ENCODE peak calls at places on chromosomes 5 and 9, in four cellular contexts. One of them, this sample, is unnamed.

GRCh38 chr9:126979461-126979860 is 64.9 kb downstream of the RALGPS1 start:
- DNase-seq in GM12878: no peak
- DNase-seq in GM12891: no peak
- DNase-seq in HL-60: no peak
- DNase-seq in this sample: no peak

GRCh38 chr5:101929628-101930027 is 366.5 kb downstream of the SLCO4C1 start:
- DNase-seq in HL-60: no peak
- DNase-seq in GM12891: no peak
- DNase-seq in GM12878: no peak
- DNase-seq in this sample: no peak

GRCh38 chr5:135887881-135888614 is 7.6 kb downstream of the IL9 start:
- DNase-seq in HL-60: no peak
- DNase-seq in GM12891: no peak
- DNase-seq in GM12878: no peak
- DNase-seq in this sample: peak

GRCh38 chr9:96556701-96557461 is 62.8 kb downstream of the CDC14B start:
- DNase-seq in GM12878: no peak
- DNase-seq in GM12891: no peak
- DNase-seq in HL-60: no peak
- DNase-seq in this sample: no peak

GRCh38 chr9:127980056-127980705 is 608 bp downstream of the EEIG1 start:
- DNase-seq in HL-60: no peak
- DNase-seq in GM12891: no peak
- DNase-seq in GM12878: no peak
- DNase-seq in this sample: peak

GRCh38 chr9:86767373-86767772 is 179.9 kb downstream of the GAS1 start:
- DNase-seq in GM12891: no peak
- DNase-seq in GM12878: no peak
- DNase-seq in HL-60: no peak
- DNase-seq in this sample: no peak

GRCh38 chr9:123997665-123998277 is 13.8 kb upstream of the LHX2 start:
- DNase-seq in HL-60: peak
- DNase-seq in GM12878: peak
- DNase-seq in GM12891: no peak
- DNase-seq in this sample: no peak

GRCh38 chr5:66498791-66499207 is 97.4 kb upstream of the MAST4 start:
- DNase-seq in HL-60: no peak
- DNase-seq in GM12878: no peak
- DNase-seq in GM12891: no peak
- DNase-seq in this sample: peak

GRCh38 chr9:90999425-91000397 is 198.1 kb downstream of the SYK start:
- DNase-seq in GM12891: no peak
- DNase-seq in HL-60: no peak
- DNase-seq in GM12878: no peak
- DNase-seq in this sample: no peak

GRCh38 chr5:73797142-73797530 is 171.1 kb downstream of the ARHGEF28 start:
- DNase-seq in GM12891: no peak
- DNase-seq in GM12878: no peak
- DNase-seq in HL-60: no peak
- DNase-seq in this sample: no peak

GRCh38 chr5:66989781-66990180 is 206.8 kb downstream of the CD180 start:
- DNase-seq in GM12891: no peak
- DNase-seq in HL-60: no peak
- DNase-seq in GM12878: no peak
- DNase-seq in this sample: no peak

GRCh38 chr9:136342191-136343120 is 15.1 kb downstream of the GPSM1 start:
- DNase-seq in GM12878: peak
- DNase-seq in GM12891: peak
- DNase-seq in HL-60: peak
- DNase-seq in this sample: peak

GRCh38 chr5:141149812-141150211 is at the start of gene PCDHB6:
- DNase-seq in HL-60: no peak
- DNase-seq in GM12891: no peak
- DNase-seq in GM12878: no peak
- DNase-seq in this sample: peak

GRCh38 chr5:73709536-73710129 is 83.6 kb downstream of the ARHGEF28 start:
- DNase-seq in HL-60: no peak
- DNase-seq in GM12878: no peak
- DNase-seq in GM12891: no peak
- DNase-seq in this sample: no peak

GRCh38 chr5:28328691-28329090 is 1290.3 kb upstream of the CDH9 start:
- DNase-seq in GM12891: no peak
- DNase-seq in HL-60: no peak
- DNase-seq in GM12878: no peak
- DNase-seq in this sample: no peak

GRCh38 chr5:16712600-16712999 is 95.8 kb upstream of the RETREG1 start:
- DNase-seq in HL-60: no peak
- DNase-seq in GM12878: no peak
- DNase-seq in GM12891: no peak
- DNase-seq in this sample: no peak

GRCh38 chr5:149387081-149387611 is 8.1 kb upstream of the IL17B start:
- DNase-seq in GM12878: no peak
- DNase-seq in GM12891: no peak
- DNase-seq in HL-60: no peak
- DNase-seq in this sample: no peak

GRCh38 chr5:73494716-73495115 is 3.5 kb upstream of the BTF3 start:
- DNase-seq in GM12891: no peak
- DNase-seq in HL-60: no peak
- DNase-seq in GM12878: no peak
- DNase-seq in this sample: no peak

GRCh38 chr5:33209252-33209651 is 231.5 kb upstream of the TARS1 start:
- DNase-seq in GM12878: no peak
- DNase-seq in HL-60: no peak
- DNase-seq in GM12891: no peak
- DNase-seq in this sample: no peak

GRCh38 chr9:134335095-134335489 is 8.8 kb downstream of the RXRA start:
- DNase-seq in GM12891: no peak
- DNase-seq in GM12878: no peak
- DNase-seq in HL-60: no peak
- DNase-seq in this sample: no peak

GRCh38 chr9:18333157-18333556 is 140.8 kb upstream of the ADAMTSL1 start:
- DNase-seq in GM12878: no peak
- DNase-seq in GM12891: no peak
- DNase-seq in HL-60: no peak
- DNase-seq in this sample: no peak

GRCh38 chr5:140232731-140233130 is 57.7 kb downstream of the CYSTM1 start:
- DNase-seq in GM12891: no peak
- DNase-seq in HL-60: no peak
- DNase-seq in GM12878: no peak
- DNase-seq in this sample: no peak

GRCh38 chr5:172243302-172243701 is 40.3 kb downstream of the UBTD2 start:
- DNase-seq in GM12891: no peak
- DNase-seq in GM12878: no peak
- DNase-seq in HL-60: no peak
- DNase-seq in this sample: no peak

GRCh38 chr5:173926359-173926758 is 38.2 kb downstream of the CPEB4 start:
- DNase-seq in GM12878: no peak
- DNase-seq in HL-60: no peak
- DNase-seq in GM12891: no peak
- DNase-seq in this sample: no peak

GRCh38 chr5:167057665-167058064 is 1233.8 kb upstream of the WWC1 start:
- DNase-seq in GM12891: no peak
- DNase-seq in HL-60: no peak
- DNase-seq in GM12878: no peak
- DNase-seq in this sample: no peak

GRCh38 chr9:69104830-69105527 is 69.1 kb upstream of the TJP2 start:
- DNase-seq in GM12878: no peak
- DNase-seq in GM12891: no peak
- DNase-seq in HL-60: no peak
- DNase-seq in this sample: no peak

GRCh38 chr5:71637133-71637532 is 50.0 kb downstream of the MCCC2 start:
- DNase-seq in GM12878: no peak
- DNase-seq in GM12891: no peak
- DNase-seq in HL-60: no peak
- DNase-seq in this sample: no peak

GRCh38 chr9:91902465-91903125 is 47.4 kb downstream of the ROR2 start:
- DNase-seq in GM12878: no peak
- DNase-seq in HL-60: peak
- DNase-seq in GM12891: no peak
- DNase-seq in this sample: no peak

GRCh38 chr9:26809795-26810194 is 82.8 kb downstream of the CAAP1 start:
- DNase-seq in HL-60: no peak
- DNase-seq in GM12878: no peak
- DNase-seq in GM12891: no peak
- DNase-seq in this sample: no peak

GRCh38 chr5:168268949-168269943 is 22.2 kb upstream of the WWC1 start:
- DNase-seq in HL-60: peak
- DNase-seq in GM12891: peak
- DNase-seq in GM12878: no peak
- DNase-seq in this sample: peak

GRCh38 chr5:90434116-90434714 is 24.7 kb upstream of the CETN3 start:
- DNase-seq in HL-60: peak
- DNase-seq in GM12878: no peak
- DNase-seq in GM12891: no peak
- DNase-seq in this sample: peak

GRCh38 chr5:76836181-76836580 is 13.6 kb upstream of the S100Z start:
- DNase-seq in GM12878: no peak
- DNase-seq in HL-60: no peak
- DNase-seq in GM12891: no peak
- DNase-seq in this sample: no peak

GRCh38 chr5:76836585-76836984 is 13.2 kb upstream of the S100Z start:
- DNase-seq in HL-60: no peak
- DNase-seq in GM12891: no peak
- DNase-seq in GM12878: no peak
- DNase-seq in this sample: no peak

GRCh38 chr5:76831108-76831447 is 12.2 kb downstream of the F2RL1 start:
- DNase-seq in GM12891: no peak
- DNase-seq in HL-60: no peak
- DNase-seq in GM12878: peak
- DNase-seq in this sample: no peak
- TF ChIP-seq SPI1 in GM12891: no peak
- TF ChIP-seq SPI1 in HL-60: no peak
- TF ChIP-seq SPI1 in GM12878: no peak
- TF ChIP-seq SPI1 in this sample: no peak

GRCh38 chr5:177370488-177371119 is 12.9 kb downstream of the RGS14 start:
- DNase-seq in GM12878: no peak
- DNase-seq in HL-60: no peak
- DNase-seq in GM12891: peak
- DNase-seq in this sample: peak
- TF ChIP-seq SPI1 in GM12878: no peak
- TF ChIP-seq SPI1 in HL-60: no peak
- TF ChIP-seq SPI1 in GM12891: no peak
- TF ChIP-seq SPI1 in this sample: no peak

DNA sequence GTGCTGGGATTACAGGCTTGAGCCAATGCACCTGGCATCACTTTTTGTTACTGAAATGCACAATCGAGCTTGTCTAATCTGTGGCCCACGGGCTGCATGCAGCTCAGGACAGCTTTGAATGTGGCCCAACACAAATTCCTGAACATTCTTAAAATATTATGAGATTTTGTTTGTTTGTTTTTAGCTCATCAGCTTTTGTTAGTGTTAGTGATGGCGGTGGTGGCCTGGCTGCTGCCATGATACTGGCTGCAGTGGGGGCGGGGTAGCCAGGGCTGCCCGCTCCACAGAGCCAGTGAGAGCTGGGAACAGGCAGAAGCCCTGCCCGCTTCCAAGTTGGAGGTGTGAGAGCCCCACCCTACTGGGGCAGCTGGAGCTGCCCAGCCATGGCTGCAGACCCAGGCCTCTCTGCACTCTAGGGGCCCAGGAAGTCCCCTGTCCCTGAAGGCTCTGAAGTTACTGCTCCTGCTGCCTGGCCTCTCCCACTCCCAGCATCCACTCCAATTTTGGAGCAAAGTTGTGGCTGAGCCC is 76.6 kb upstream of the SHB start:
- DNase-seq in GM12891: no peak
- DNase-seq in GM12878: no peak
- DNase-seq in HL-60: no peak
- DNase-seq in this sample: no peak
- TF ChIP-seq SPI1 in GM12891: no peak
- TF ChIP-seq SPI1 in GM12878: no peak
- TF ChIP-seq SPI1 in HL-60: no peak
- TF ChIP-seq SPI1 in this sample: no peak

GRCh38 chr5:13408616-13409015 is 535.9 kb downstream of the DNAH5 start:
- DNase-seq in GM12878: no peak
- DNase-seq in HL-60: no peak
- DNase-seq in GM12891: no peak
- DNase-seq in this sample: no peak

GRCh38 chr5:13412040-13412595 is 532.4 kb downstream of the DNAH5 start:
- DNase-seq in GM12878: no peak
- DNase-seq in HL-60: no peak
- DNase-seq in GM12891: no peak
- DNase-seq in this sample: no peak
- TF ChIP-seq SPI1 in GM12878: no peak
- TF ChIP-seq SPI1 in HL-60: no peak
- TF ChIP-seq SPI1 in GM12891: no peak
- TF ChIP-seq SPI1 in this sample: no peak

GRCh38 chr5:177983763-177984564 is 12.1 kb downstream of the PROP1 start:
- DNase-seq in GM12891: no peak
- DNase-seq in HL-60: no peak
- DNase-seq in GM12878: no peak
- DNase-seq in this sample: no peak

GRCh38 chr5:177981296-177982071 is 14.6 kb downstream of the PROP1 start:
- DNase-seq in GM12891: no peak
- DNase-seq in GM12878: no peak
- DNase-seq in HL-60: no peak
- DNase-seq in this sample: no peak

GRCh38 chr5:177982956-177983355 is 13.1 kb downstream of the PROP1 start:
- DNase-seq in GM12878: no peak
- DNase-seq in HL-60: no peak
- DNase-seq in GM12891: no peak
- DNase-seq in this sample: no peak

GRCh38 chr5:177982072-177982727 is 13.8 kb downstream of the PROP1 start:
- DNase-seq in GM12878: no peak
- DNase-seq in GM12891: no peak
- DNase-seq in HL-60: peak
- DNase-seq in this sample: peak

DNA sequence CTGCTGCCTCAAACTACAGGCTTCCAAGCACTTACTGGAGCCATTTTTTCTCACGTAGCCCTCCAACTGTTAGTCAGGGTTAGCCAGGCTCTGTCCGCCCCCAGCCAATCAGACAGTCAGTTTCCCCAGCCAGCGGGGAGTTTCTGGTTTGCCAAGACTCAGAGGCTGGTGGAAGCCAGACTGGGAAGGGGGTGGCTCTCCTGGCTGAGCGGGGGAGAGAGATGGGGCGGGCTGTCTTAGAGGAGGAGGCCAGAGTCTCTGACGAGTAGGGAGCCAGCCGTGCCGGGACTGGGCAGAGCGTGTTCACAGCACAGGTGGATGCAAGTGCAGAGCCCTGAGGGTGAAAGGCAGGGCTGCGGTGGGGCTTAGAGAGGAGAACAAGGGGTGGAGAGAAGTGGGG is 15.3 kb downstream of the PROP1 start:
- DNase-seq in GM12891: no peak
- DNase-seq in GM12878: no peak
- DNase-seq in HL-60: no peak
- DNase-seq in this sample: no peak
- TF ChIP-seq SPI1 in GM12891: no peak
- TF ChIP-seq SPI1 in GM12878: no peak
- TF ChIP-seq SPI1 in HL-60: no peak
- TF ChIP-seq SPI1 in this sample: no peak

GRCh38 chr9:120841930-120842684 is 615 bp downstream of the PSMD5 start:
- DNase-seq in GM12878: no peak
- DNase-seq in HL-60: no peak
- DNase-seq in GM12891: no peak
- DNase-seq in this sample: no peak
- TF ChIP-seq SPI1 in GM12878: no peak
- TF ChIP-seq SPI1 in HL-60: no peak
- TF ChIP-seq SPI1 in GM12891: no peak
- TF ChIP-seq SPI1 in this sample: no peak